ENCODE peak calls at places on chromosome 15, in seven cellular contexts. Q, B, G, O, W, R and C are unnamed samples.

GRCh38 chr15:27017168-27017809 is 46.3 kb downstream of the GABRG3 start:
- DNase-seq in Q (peak), B (no peak), G (peak), O (peak), W (peak), R (peak), C (no peak)

GRCh38 chr15:77584201-77584600 is 48.5 kb downstream of the LINGO1 start:
- DNase-seq in Q (no peak), B (no peak), G (peak), O (no peak), W (peak), R (no peak), C (no peak)

GRCh38 chr15:55627730-55628368 is 39.7 kb upstream of the PYGO1 start:
- DNase-seq in Q (no peak), B (no peak), G (no peak), O (peak), W (peak), R (no peak), C (no peak)

GRCh38 chr15:49888727-49889126 is 230.3 kb downstream of the ATP8B4 start:
- DNase-seq in Q (no peak), B (no peak), G (no peak), O (no peak), W (no peak), R (no peak), C (no peak)

GRCh38 chr15:29312387-29312786 is 42.8 kb upstream of the NSMCE3 start:
- DNase-seq in Q (no peak), B (no peak), G (no peak), O (peak), W (no peak), R (no peak), C (no peak)

GRCh38 chr15:66290518-66290917 is 2.9 kb upstream of the DIS3L start:
- DNase-seq in Q (no peak), B (no peak), G (no peak), O (peak), W (no peak), R (no peak), C (no peak)

GRCh38 chr15:66772967-66773873 is 71.2 kb downstream of the SMAD6 start:
- DNase-seq in Q (no peak), B (no peak), G (peak), O (no peak), W (peak), R (no peak), C (no peak)

GRCh38 chr15:36932070-36932469 is 168.3 kb downstream of the MEIS2 start:
- DNase-seq in Q (no peak), B (no peak), G (no peak), O (no peak), W (no peak), R (no peak), C (no peak)

GRCh38 chr15:77421370-77421700 is 647 bp downstream of the HMG20A start:
- DNase-seq in Q (no peak), B (no peak), G (no peak), O (peak), W (peak), R (no peak), C (no peak)

GRCh38 chr15:42921049-42921731 is 612 bp upstream of the TTBK2 start:
- DNase-seq in Q (no peak), B (peak), G (no peak), O (peak), W (peak), R (peak), C (no peak)

GRCh38 chr15:95287774-95288173 is 1042.7 kb upstream of the NR2F2 start:
- DNase-seq in Q (no peak), B (no peak), G (no peak), O (peak), W (no peak), R (no peak), C (no peak)

GRCh38 chr15:67915374-67916050 is 75.7 kb upstream of the RNU6-1 start:
- DNase-seq in Q (peak), B (no peak), G (peak), O (no peak), W (peak), R (no peak), C (no peak)